ENCODE peak calls at places on chromosomes 16 and 17, in ten cellular contexts. L, K, Q, C, T, H, G, R, S and X are unnamed samples.

GRCh38 chr16:57801856-57802634 is at the start of gene KIFC3:
- DNase-seq in L (no peak), K (peak; percentile 78), Q (peak; percentile 89), C (peak; percentile 78), T (peak; percentile 78), H (peak; percentile 93), G (peak; percentile 90), R (peak; percentile 91), S (peak; percentile 85), X (peak; percentile 85)

GRCh38 chr17:67959510-67959909 is 36.8 kb downstream of the C17orf58 start:
- DNase-seq in L (no peak), K (no peak), Q (no peak), C (no peak), T (no peak), H (no peak), G (no peak), R (no peak), S (no peak), X (no peak)

GRCh38 chr16:51085271-51085670 is 65.8 kb downstream of the SALL1 start:
- DNase-seq in L (no peak), K (no peak), Q (no peak), C (peak; percentile 38), T (no peak), H (no peak), G (no peak), R (no peak), S (no peak), X (no peak)

GRCh38 chr16:88634141-88634993 is 4.0 kb upstream of the IL17C start:
- DNase-seq in L (no peak), K (peak; percentile 18), Q (no peak), C (no peak), T (peak; percentile 74), H (peak; percentile 71), G (peak; percentile 83), R (peak; percentile 89), S (peak; percentile 49), X (peak; percentile 35)

GRCh38 chr16:9837481-9837880 is 344.7 kb downstream of the GRIN2A start:
- DNase-seq in L (no peak), K (peak; percentile 25), Q (no peak), C (no peak), T (no peak), H (no peak), G (no peak), R (no peak), S (no peak), X (peak; percentile 71)

GRCh38 chr16:69633375-69633774 is 67.6 kb downstream of the NFAT5 start:
- DNase-seq in L (no peak), K (no peak), Q (no peak), C (no peak), T (no peak), H (no peak), G (no peak), R (no peak), S (no peak), X (no peak)

GRCh38 chr17:44565866-44566443 is 8.7 kb downstream of the FZD2 start:
- DNase-seq in L (no peak), K (no peak), Q (no peak), C (no peak), T (peak; percentile 41), H (no peak), G (no peak), R (no peak), S (no peak), X (peak; percentile 18)

GRCh38 chr17:48470388-48471034 is 40.5 kb upstream of the SKAP1 start:
- DNase-seq in L (no peak), K (peak; percentile 67), Q (no peak), C (no peak), T (no peak), H (no peak), G (no peak), R (no peak), S (no peak), X (peak; percentile 8)

GRCh38 chr16:51876934-51877333 is 670.0 kb downstream of the TOX3 start:
- DNase-seq in L (no peak), K (no peak), Q (no peak), C (no peak), T (no peak), H (no peak), G (no peak), R (no peak), S (no peak), X (no peak)

GRCh38 chr17:3924421-3925350 is 8.4 kb upstream of the P2RX1 start:
- DNase-seq in L (no peak), K (no peak), Q (no peak), C (no peak), T (no peak), H (no peak), G (peak; percentile 36), R (no peak), S (no peak), X (no peak)

GRCh38 chr17:56798916-56799315 is 34.8 kb downstream of the C17orf67 start:
- DNase-seq in L (peak; percentile 56), K (peak; percentile 20), Q (no peak), C (peak; percentile 40), T (no peak), H (no peak), G (peak; percentile 30), R (no peak), S (no peak), X (no peak)

GRCh38 chr17:59451706-59452105 is 113.7 kb upstream of the DHX40 start:
- DNase-seq in L (no peak), K (peak; percentile 71), Q (no peak), C (no peak), T (no peak), H (no peak), G (no peak), R (no peak), S (no peak), X (no peak)

GRCh38 chr17:42904110-42904469 is 3.5 kb downstream of the G6PC1 start:
- DNase-seq in L (no peak), K (no peak), Q (no peak), C (no peak), T (no peak), H (no peak), G (no peak), R (no peak), S (no peak), X (no peak)

GRCh38 chr16:11259655-11260595 is 3.9 kb upstream of the SOCS1 start:
- DNase-seq in L (no peak), K (no peak), Q (no peak), C (no peak), T (no peak), H (no peak), G (no peak), R (no peak), S (no peak), X (no peak)

GRCh38 chr17:77382966-77383612 is 242.3 kb downstream of the SEC14L1 start:
- DNase-seq in L (no peak), K (peak; percentile 65), Q (no peak), C (peak; percentile 43), T (no peak), H (no peak), G (no peak), R (no peak), S (no peak), X (no peak)

GRCh38 chr16:23827245-23827543 is 8.6 kb upstream of the PRKCB start:
- DNase-seq in L (no peak), K (no peak), Q (no peak), C (no peak), T (no peak), H (no peak), G (no peak), R (no peak), S (no peak), X (no peak)

GRCh38 chr17:57424777-57425188 is 168.5 kb downstream of the MSI2 start:
- DNase-seq in L (no peak), K (peak; percentile 35), Q (no peak), C (no peak), T (no peak), H (no peak), G (peak; percentile 26), R (peak; percentile 34), S (no peak), X (peak; percentile 72)

GRCh38 chr17:79988163-79988971 is 47.3 kb downstream of the TBC1D16 start:
- DNase-seq in L (no peak), K (peak; percentile 81), Q (no peak), C (peak; percentile 77), T (no peak), H (peak; percentile 77), G (no peak), R (no peak), S (peak; percentile 64), X (peak; percentile 93)

GRCh38 chr16:75506567-75506966 is 11.3 kb upstream of the CHST6 start:
- DNase-seq in L (no peak), K (peak; percentile 68), Q (no peak), C (peak; percentile 38), T (no peak), H (peak; percentile 64), G (no peak), R (no peak), S (no peak), X (no peak)

GRCh38 chr17:77728022-77728671 is 230.4 kb upstream of the TNRC6C start:
- DNase-seq in L (no peak), K (no peak), Q (no peak), C (no peak), T (peak; percentile 9), H (peak; percentile 73), G (no peak), R (no peak), S (peak; percentile 69), X (no peak)

GRCh38 chr16:71287903-71288302 is 1.3 kb downstream of the CMTR2 start:
- DNase-seq in L (no peak), K (no peak), Q (no peak), C (no peak), T (no peak), H (no peak), G (no peak), R (no peak), S (no peak), X (no peak)

GRCh38 chr16:6977906-6978305 is 354.7 kb upstream of the RBFOX1 start:
- DNase-seq in L (no peak), K (no peak), Q (no peak), C (no peak), T (no peak), H (no peak), G (no peak), R (no peak), S (no peak), X (no peak)

GRCh38 chr16:79411805-79412204 is 188.7 kb downstream of the MAF start:
- DNase-seq in L (no peak), K (no peak), Q (no peak), C (no peak), T (no peak), H (no peak), G (no peak), R (no peak), S (no peak), X (no peak)

GRCh38 chr17:49548051-49548505 is 27.6 kb upstream of the NXPH3 start:
- DNase-seq in L (no peak), K (no peak), Q (peak; percentile 2), C (no peak), T (no peak), H (no peak), G (no peak), R (no peak), S (no peak), X (no peak)

GRCh38 chr16:683396-684066 is 603 bp downstream of the JMJD8 start:
- DNase-seq in L (no peak), K (no peak), Q (no peak), C (peak; percentile 63), T (peak; percentile 45), H (no peak), G (no peak), R (no peak), S (peak; percentile 27), X (no peak)

GRCh38 chr17:6671431-6671830 is 19.9 kb downstream of the C17orf100 start:
- DNase-seq in L (no peak), K (no peak), Q (no peak), C (no peak), T (no peak), H (no peak), G (no peak), R (no peak), S (no peak), X (no peak)

GRCh38 chr17:72602517-72603345 is 481.9 kb downstream of the SOX9 start:
- DNase-seq in L (peak; percentile 80), K (peak; percentile 95), Q (no peak), C (peak; percentile 96), T (no peak), H (no peak), G (no peak), R (no peak), S (no peak), X (no peak)

GRCh38 chr17:76727745-76728456 is 1.3 kb downstream of the METTL23 start:
- DNase-seq in L (no peak), K (no peak), Q (no peak), C (peak; percentile 69), T (no peak), H (no peak), G (peak; percentile 32), R (no peak), S (no peak), X (peak; percentile 41)